ENCODE peak calls at places on chromosome 18, in nine cellular contexts. J is heart right ventricle, C is AG04450, P is PC-3, B is right lobe of liver, S is tibial nerve, D is fibroblast of lung, Y is HCT116, O is heart left ventricle. G is an unnamed sample.

GRCh38 chr18:28855524-28855923 is 678.6 kb upstream of the CDH2 start:
- DNase-seq in J (no peak), C (no peak), P (no peak), B (no peak), S (no peak), D (peak; percentile 73), Y (no peak), O (no peak), G (peak; percentile 67)

GRCh38 chr18:13372405-13372995 is 153.9 kb downstream of the LDLRAD4 start:
- DNase-seq in J (no peak), C (no peak), P (no peak), B (no peak), S (no peak), D (no peak), Y (no peak), O (no peak), G (peak; percentile 45)

GRCh38 chr18:58716046-58716766 is 44.9 kb downstream of the MALT1 start:
- DNase-seq in J (no peak), C (no peak), P (no peak), B (no peak), S (no peak), D (peak; percentile 15), Y (no peak), O (no peak), G (no peak)

GRCh38 chr18:60981651-60982050 is 351.6 kb upstream of the CDH20 start:
- DNase-seq in J (no peak), C (no peak), P (no peak), B (no peak), S (no peak), D (peak; percentile 51), Y (no peak), O (no peak), G (no peak)

GRCh38 chr18:44922968-44923367 is 242.3 kb downstream of the SETBP1 start:
- DNase-seq in J (no peak), C (no peak), P (no peak), B (no peak), S (no peak), D (peak; percentile 22), Y (no peak), O (no peak), G (no peak)

GRCh38 chr18:32542221-32542798 is 71.6 kb upstream of the GAREM1 start:
- DNase-seq in J (no peak), C (no peak), P (no peak), B (no peak), S (no peak), D (peak; percentile 10), Y (no peak), O (no peak), G (no peak)

GRCh38 chr18:43965691-43966090 is 688.4 kb upstream of the SYT4 start:
- DNase-seq in J (no peak), C (no peak), P (no peak), B (no peak), S (no peak), D (peak; percentile 14), Y (no peak), O (no peak), G (no peak)

GRCh38 chr18:28176933-28177827 is at the start of gene CDH2:
- DNase-seq in J (peak; percentile 66), C (peak; percentile 57), P (peak; percentile 82), B (peak; percentile 85), S (no peak), D (peak; percentile 94), Y (no peak), O (peak; percentile 72), G (peak; percentile 86)

GRCh38 chr18:35386600-35387366 is 9.6 kb upstream of the ZNF396 start:
- DNase-seq in J (peak; percentile 14), C (peak; percentile 63), P (peak; percentile 66), B (no peak), S (peak; percentile 44), D (peak; percentile 74), Y (peak; percentile 69), O (peak; percentile 57), G (peak; percentile 82)

GRCh38 chr18:54109131-54109683 is 115.3 kb downstream of the MBD2 start:
- DNase-seq in J (no peak), C (no peak), P (peak; percentile 48), B (no peak), S (no peak), D (peak; percentile 20), Y (no peak), O (no peak), G (peak; percentile 53)

GRCh38 chr18:62445386-62445917 is 77.4 kb upstream of the ZCCHC2 start:
- DNase-seq in J (no peak), C (no peak), P (no peak), B (no peak), S (no peak), D (no peak), Y (no peak), O (no peak), G (no peak)
- TF ChIP-seq CTCF in J (no peak), C (no peak), P (no peak), B (no peak), S (no peak), D (no peak), Y (no peak), O (no peak), G (no peak)

GRCh38 chr18:49884959-49885358 is 71.6 kb upstream of the ACAA2 start:
- DNase-seq in J (no peak), C (no peak), P (no peak), B (no peak), S (no peak), D (peak; percentile 10), Y (no peak), O (no peak), G (no peak)

GRCh38 chr18:49886891-49887764 is 73.8 kb upstream of the ACAA2 start:
- DNase-seq in J (no peak), C (no peak), P (peak; percentile 3), B (no peak), S (no peak), D (no peak), Y (peak; percentile 12), O (no peak), G (no peak)

GRCh38 chr18:49878996-49879585 is 65.8 kb upstream of the ACAA2 start:
- DNase-seq in J (no peak), C (no peak), P (no peak), B (no peak), S (no peak), D (peak; percentile 55), Y (no peak), O (no peak), G (no peak)

GRCh38 chr18:49880656-49881055 is 67.3 kb upstream of the ACAA2 start:
- DNase-seq in J (no peak), C (no peak), P (no peak), B (no peak), S (no peak), D (peak; percentile 41), Y (no peak), O (no peak), G (no peak)

DNA sequence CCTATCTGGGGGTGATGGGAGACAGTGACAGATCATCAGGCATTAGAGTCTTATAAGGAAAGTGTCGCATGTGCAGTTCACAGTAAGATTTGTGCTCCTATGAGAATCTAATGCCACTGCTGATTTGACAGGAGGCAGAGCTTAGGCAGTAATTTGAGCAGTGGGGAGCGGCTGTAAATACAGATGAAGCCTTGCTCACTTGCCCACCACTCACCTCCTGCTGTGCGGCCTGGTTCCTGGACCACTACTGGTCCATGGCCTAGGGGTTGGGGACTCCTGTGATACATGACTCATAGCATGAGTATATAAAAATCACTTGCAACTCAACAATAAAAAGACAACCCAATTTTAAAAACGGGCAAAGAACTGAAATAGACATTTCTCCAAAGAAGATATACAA is 71.1 kb upstream of the ACAA2 start:
- DNase-seq in J (no peak), C (no peak), P (no peak), B (no peak), S (no peak), D (no peak), Y (no peak), O (no peak), G (no peak)
- H3K4me3 ChIP-seq in J (no peak overlapping the region), C (no peak overlapping the region), P (no peak overlapping the region), B (no peak overlapping the region), S (no peak overlapping the region), D (no peak overlapping the region), Y (no peak overlapping the region), O (no peak overlapping the region), G (no peak overlapping the region)

GRCh38 chr18:1499265-1499664 is 594.6 kb downstream of the ADCYAP1 start:
- DNase-seq in J (no peak), C (no peak), P (peak; percentile 55), B (no peak), S (no peak), D (no peak), Y (no peak), O (no peak), G (no peak)
- TF ChIP-seq CTCF in J (no peak), C (no peak), P (peak; percentile 69), B (peak; percentile 37), S (no peak), D (no peak), Y (peak; percentile 20), O (no peak), G (no peak)

GRCh38 chr18:10033038-10033437 is 119.2 kb downstream of the VAPA start:
- DNase-seq in J (no peak), C (no peak), P (no peak), B (no peak), S (no peak), D (no peak), Y (no peak), O (no peak), G (no peak)

GRCh38 chr18:10035306-10035991 is 121.6 kb downstream of the VAPA start:
- DNase-seq in J (no peak), C (no peak), P (peak; percentile 11), B (no peak), S (no peak), D (peak; percentile 30), Y (no peak), O (no peak), G (peak; percentile 48)

GRCh38 chr18:10029711-10030110 is 115.9 kb downstream of the VAPA start:
- DNase-seq in J (no peak), C (no peak), P (no peak), B (no peak), S (no peak), D (no peak), Y (no peak), O (no peak), G (no peak)

GRCh38 chr18:10030816-10031541 is 117.2 kb downstream of the VAPA start:
- DNase-seq in J (no peak), C (no peak), P (no peak), B (no peak), S (no peak), D (no peak), Y (no peak), O (no peak), G (no peak)

GRCh38 chr18:10032331-10032979 is 118.6 kb downstream of the VAPA start:
- DNase-seq in J (peak; percentile 45), C (no peak), P (no peak), B (no peak), S (no peak), D (peak; percentile 17), Y (no peak), O (no peak), G (no peak)
- H3K4me3 ChIP-seq in J (peak overlapping the region; percentile 37), C (no peak overlapping the region), P (no peak overlapping the region), B (no peak overlapping the region), S (peak overlapping the region; percentile 44), D (no peak overlapping the region), Y (no peak overlapping the region), O (peak overlapping the region; percentile 0), G (no peak overlapping the region)